ENCODE peak calls at places on chromosomes 11 and 22, in seven cellular contexts. C is GM23338, V is heart left ventricle, F is foreskin fibroblast, X is sigmoid colon, N is mucosa of descending colon, J is AG04450. B is an unnamed sample.

GRCh38 chr22:39592104-39593060 is 21.8 kb downstream of the CACNA1I start:
- DNase-seq in C (no peak), V (no peak), F (peak; percentile 69), X (peak; percentile 75), N (no peak), J (peak; percentile 45), B (peak; percentile 52)

GRCh38 chr11:26553182-26553581 is 18.9 kb downstream of the MUC15 start:
- DNase-seq in C (no peak), V (no peak), F (no peak), X (no peak), N (no peak), J (no peak), B (no peak)

GRCh38 chr22:17198188-17199130 is 20.8 kb downstream of the ADA2 start:
- DNase-seq in C (peak; percentile 98), V (peak; percentile 83), F (no peak), X (no peak), N (no peak), J (no peak), B (no peak)

GRCh38 chr11:18527512-18527911 is 770 bp upstream of the TSG101 start:
- DNase-seq in C (no peak), V (no peak), F (peak; percentile 27), X (no peak), N (no peak), J (no peak), B (peak; percentile 65)

GRCh38 chr11:44623716-44624491 is 58.4 kb downstream of the CD82 start:
- DNase-seq in C (no peak), V (no peak), F (no peak), X (peak; percentile 67), N (no peak), J (no peak), B (no peak)

GRCh38 chr11:69227271-69227670 is 66.7 kb upstream of the MYEOV start:
- DNase-seq in C (no peak), V (no peak), F (no peak), X (peak; percentile 11), N (no peak), J (no peak), B (no peak)

GRCh38 chr11:72635309-72635915 is 38.8 kb downstream of the PDE2A start:
- DNase-seq in C (no peak), V (no peak), F (no peak), X (no peak), N (no peak), J (no peak), B (no peak)

GRCh38 chr22:35299217-35299716 is 427 bp upstream of the TOM1 start:
- DNase-seq in C (no peak), V (no peak), F (no peak), X (no peak), N (no peak), J (no peak), B (peak; percentile 5)

GRCh38 chr22:38104084-38104483 is 6.4 kb downstream of the BAIAP2L2 start:
- DNase-seq in C (peak; percentile 85), V (peak; percentile 34), F (no peak), X (no peak), N (peak; percentile 7), J (no peak), B (no peak)

GRCh38 chr11:128970598-128971190 is 28.0 kb upstream of the TP53AIP1 start:
- DNase-seq in C (no peak), V (no peak), F (no peak), X (no peak), N (no peak), J (no peak), B (no peak)

GRCh38 chr11:128967578-128967977 is 24.9 kb upstream of the TP53AIP1 start:
- DNase-seq in C (no peak), V (no peak), F (no peak), X (no peak), N (no peak), J (no peak), B (no peak)

GRCh38 chr11:128964463-128964930 is 21.8 kb upstream of the TP53AIP1 start:
- DNase-seq in C (no peak), V (no peak), F (no peak), X (no peak), N (no peak), J (no peak), B (no peak)

GRCh38 chr11:128965485-128965884 is 22.8 kb upstream of the TP53AIP1 start:
- DNase-seq in C (no peak), V (no peak), F (no peak), X (no peak), N (no peak), J (no peak), B (no peak)

GRCh38 chr11:128968916-128969315 is 26.2 kb upstream of the TP53AIP1 start:
- DNase-seq in C (peak; percentile 17), V (no peak), F (no peak), X (no peak), N (no peak), J (no peak), B (no peak)
- TF ChIP-seq CTCF in C (peak; percentile 19), V (no peak), F (no peak), X (no peak), N (no peak), J (no peak), B (no peak)

GRCh38 chr22:43505423-43505822 is 93.6 kb downstream of the MPPED1 start:
- DNase-seq in C (no peak), V (no peak), F (no peak), X (no peak), N (no peak), J (no peak), B (no peak)
- TF ChIP-seq CTCF in C (no peak), V (no peak), F (no peak), X (no peak), N (no peak), J (no peak), B (no peak)

DNA sequence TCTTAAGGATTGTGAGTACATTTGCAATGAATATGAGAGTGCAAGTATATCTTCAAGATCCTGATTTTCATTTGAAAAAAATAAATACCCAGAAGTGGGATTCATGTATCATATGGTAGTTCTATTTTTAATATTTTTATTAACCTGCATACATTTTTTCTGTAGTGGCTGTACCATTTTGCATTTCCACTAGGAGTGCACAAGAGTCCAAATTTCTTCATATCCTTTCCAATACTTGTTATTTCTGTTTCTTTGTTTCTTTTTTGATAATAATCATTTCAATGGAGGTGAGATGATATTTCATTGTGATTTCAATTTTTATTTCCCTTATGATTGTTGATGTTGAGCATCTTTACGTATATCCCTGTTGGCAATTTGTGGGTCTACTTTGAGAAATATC is 759.8 kb upstream of the CNTN5 start:
- DNase-seq in C (no peak), V (no peak), F (no peak), X (no peak), N (no peak), J (no peak), B (no peak)
- TF ChIP-seq CTCF in C (no peak), V (no peak), F (no peak), X (no peak), N (no peak), J (no peak), B (peak; percentile 22)

GRCh38 chr11:46918087-46918751 is at the start of gene LRP4:
- DNase-seq in C (peak; percentile 73), V (peak; percentile 79), F (no peak), X (peak; percentile 68), N (peak; percentile 75), J (no peak), B (no peak)

GRCh38 chr11:46914910-46915309 is 3.4 kb downstream of the LRP4 start:
- DNase-seq in C (no peak), V (no peak), F (no peak), X (no peak), N (no peak), J (no peak), B (no peak)

GRCh38 chr11:46917109-46918086 is 952 bp downstream of the LRP4 start:
- DNase-seq in C (peak; percentile 52), V (no peak), F (no peak), X (peak; percentile 65), N (peak; percentile 43), J (no peak), B (no peak)

GRCh38 chr11:46916251-46916650 is 2.1 kb downstream of the LRP4 start:
- DNase-seq in C (no peak), V (no peak), F (no peak), X (no peak), N (no peak), J (no peak), B (no peak)

DNA sequence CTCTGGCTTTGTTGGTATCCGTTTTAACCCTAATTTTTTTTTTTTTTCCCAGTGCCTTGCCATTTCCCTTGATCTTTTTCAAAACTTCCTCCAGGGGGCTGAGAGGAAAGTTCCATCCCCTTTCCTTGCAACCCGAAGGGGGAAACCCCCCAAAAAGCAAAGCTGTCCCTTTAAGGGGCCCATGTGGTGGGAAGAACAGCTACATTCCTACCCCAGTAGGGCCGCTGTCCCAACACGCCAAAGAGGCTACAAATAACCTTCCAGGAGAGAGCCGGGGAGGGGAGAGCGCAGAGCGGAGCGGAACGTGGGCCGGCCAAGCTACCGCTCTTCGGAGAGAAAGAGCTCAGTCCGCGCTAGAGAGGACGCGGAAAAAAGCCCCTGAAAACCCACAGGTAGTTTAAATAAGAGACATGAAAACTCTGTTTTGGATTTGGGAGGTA is 1.7 kb downstream of the LRP4 start:
- DNase-seq in C (peak; percentile 89), V (peak; percentile 75), F (peak; percentile 76), X (peak; percentile 88), N (peak; percentile 55), J (no peak), B (peak; percentile 96)
- TF ChIP-seq CTCF in C (no peak), V (no peak), F (peak; percentile 43), X (peak; percentile 34), N (no peak), J (peak; percentile 48), B (no peak)